ENCODE peak calls at places on chromosomes 3 and 15, in ten cellular contexts. B is SK-N-SH; H is endothelial cell; P is mesendoderm; J is activated naive CD8-positive, alpha-beta T cell treated with anti-CD3 and anti-CD28 coated beads, Interleukin-2, amount 50 U/mL, for 24 hours; L is HS-27A; Z is NCI-H1436; Q is H4; R is neural progenitor cell; V is globus pallidus. F is an unnamed sample.

GRCh38 chr3:97942801-97943546 is 29.3 kb downstream of the RIOX2 start:
- DNase-seq in Z (peak), L (no peak), P (no peak), J (no peak), V (no peak), B (no peak), Q (no peak), R (no peak), H (no peak), F (no peak)

GRCh38 chr3:134640872-134641470 is 9.9 kb downstream of the KY start:
- DNase-seq in P (peak), Z (peak), B (peak), H (peak), L (no peak), J (no peak), Q (no peak), R (peak), V (peak), F (peak)

GRCh38 chr3:157175678-157176077 is 15.7 kb upstream of the CCNL1 start:
- DNase-seq in Q (no peak), B (peak), L (no peak), R (peak), V (no peak), J (peak), P (peak), H (peak), Z (no peak), F (no peak)

GRCh38 chr3:148861277-148861869 is 3.7 kb upstream of the CPA3 start:
- DNase-seq in Q (peak), B (peak), R (peak), V (peak), H (no peak), Z (peak), J (no peak), P (peak), L (no peak), F (peak)

GRCh38 chr3:128062033-128062745 is 10.0 kb downstream of the SEC61A1 start:
- DNase-seq in Q (no peak), V (no peak), L (no peak), H (no peak), J (no peak), R (no peak), B (no peak), P (no peak), Z (no peak), F (no peak)

GRCh38 chr3:61371123-61371522 is 119.9 kb upstream of the FHIT start:
- DNase-seq in Q (peak), R (peak), P (peak), V (no peak), L (peak), B (peak), J (peak), H (peak), Z (no peak), F (no peak)

GRCh38 chr3:123021986-123022510 is 5.5 kb downstream of the SEMA5B start:
- DNase-seq in Z (no peak), V (no peak), R (peak), Q (no peak), P (no peak), H (no peak), B (no peak), L (no peak), J (no peak), F (no peak)

GRCh38 chr15:71634820-71635219 is 175.5 kb upstream of the NR2E3 start:
- DNase-seq in J (no peak), Q (peak), Z (peak), V (no peak), P (peak), L (no peak), R (peak), H (no peak), B (peak), F (no peak)

GRCh38 chr3:33717616-33717865 is 513 bp downstream of the CLASP2 start:
- DNase-seq in J (peak), Z (no peak), V (peak), H (peak), Q (no peak), B (peak), P (no peak), L (no peak), R (peak), F (peak)

GRCh38 chr3:125146601-125147490 is 65.7 kb downstream of the SLC12A8 start:
- DNase-seq in H (no peak), Z (no peak), Q (no peak), R (no peak), P (no peak), J (no peak), B (no peak), L (no peak), V (peak), F (no peak)

GRCh38 chr15:63048986-63049665 is 6.6 kb downstream of the TPM1 start:
- DNase-seq in P (peak), B (peak), H (peak), R (peak), L (no peak), Q (peak), J (peak), V (peak), Z (no peak), F (peak)

GRCh38 chr3:130686833-130687232 is 59.8 kb downstream of the PIK3R4 start:
- DNase-seq in R (no peak), Q (no peak), P (no peak), Z (no peak), H (no peak), V (no peak), B (no peak), L (no peak), J (no peak), F (no peak)

GRCh38 chr3:160719710-160720109 is 36.3 kb upstream of the PPM1L start:
- DNase-seq in V (no peak), H (no peak), L (no peak), P (no peak), B (no peak), J (no peak), R (no peak), Q (no peak), Z (no peak), F (no peak)

GRCh38 chr15:50411870-50412269 is 12.3 kb upstream of the USP8 start:
- DNase-seq in J (no peak), Q (no peak), P (no peak), V (no peak), B (no peak), H (no peak), L (no peak), Z (no peak), R (no peak), F (no peak)

GRCh38 chr3:119924111-119925094 is 142.5 kb downstream of the NR1I2 start:
- DNase-seq in B (no peak), J (no peak), R (no peak), V (no peak), Z (no peak), P (no peak), Q (no peak), L (no peak), H (no peak), F (no peak)

GRCh38 chr15:25247418-25248030 is 191.3 kb downstream of the UBE3A start:
- DNase-seq in B (no peak), L (no peak), H (no peak), P (no peak), R (no peak), Q (no peak), V (no peak), J (no peak), Z (no peak), F (no peak)

GRCh38 chr3:176352716-176353334 is 844.5 kb downstream of the TBL1XR1 start:
- DNase-seq in R (no peak), L (no peak), P (no peak), V (no peak), Q (no peak), H (no peak), Z (no peak), B (no peak), J (no peak), F (no peak)

GRCh38 chr3:11273945-11274344 is 1.7 kb downstream of the ATG7 start:
- DNase-seq in R (no peak), Q (no peak), H (no peak), J (no peak), Z (no peak), B (no peak), L (no peak), V (peak), P (no peak), F (no peak)

GRCh38 chr3:108250626-108251025 is 28.4 kb upstream of the IFT57 start:
- DNase-seq in R (no peak), Z (no peak), L (no peak), J (no peak), Q (peak), V (no peak), H (no peak), B (no peak), P (no peak), F (no peak)

GRCh38 chr3:134423153-134423552 is 48.9 kb upstream of the AMOTL2 start:
- DNase-seq in L (no peak), R (peak), Q (peak), B (peak), J (no peak), P (peak), H (no peak), V (peak), Z (peak), F (peak)

GRCh38 chr3:127413871-127414270 is 126.0 kb upstream of the PRR20G start:
- DNase-seq in R (no peak), B (no peak), J (no peak), Q (no peak), L (no peak), H (no peak), Z (no peak), P (no peak), V (no peak), F (no peak)

GRCh38 chr15:27250223-27250622 is 279.2 kb downstream of the GABRG3 start:
- DNase-seq in R (no peak), B (no peak), L (no peak), Z (no peak), P (no peak), J (no peak), Q (no peak), V (no peak), H (no peak), F (peak)

GRCh38 chr3:146209371-146209770 is 41.5 kb downstream of the PLSCR4 start:
- DNase-seq in L (no peak), P (no peak), J (no peak), Q (no peak), Z (no peak), R (no peak), H (no peak), B (no peak), V (no peak), F (no peak)

GRCh38 chr3:32968367-32969087 is 17.1 kb downstream of the CCR4 start:
- DNase-seq in R (no peak), H (no peak), P (no peak), V (no peak), Q (no peak), B (no peak), J (no peak), L (no peak), Z (no peak), F (no peak)

GRCh38 chr3:187737401-187738088 is 7.7 kb downstream of the BCL6 start:
- DNase-seq in L (no peak), Q (no peak), R (peak), V (peak), J (peak), P (peak), H (peak), Z (peak), B (peak), F (no peak)

GRCh38 chr3:55329849-55330248 is 157.3 kb downstream of the WNT5A start:
- DNase-seq in L (peak), Q (peak), Z (no peak), J (no peak), R (no peak), V (no peak), P (no peak), B (no peak), H (no peak), F (no peak)

GRCh38 chr3:40877651-40878463 is 321.4 kb upstream of the CTNNB1 start:
- DNase-seq in J (no peak), P (no peak), Q (no peak), V (peak), Z (no peak), B (no peak), H (no peak), L (peak), R (peak), F (no peak)

GRCh38 chr3:144109944-144110343 is 138.3 kb downstream of the DIPK2A start:
- DNase-seq in L (no peak), V (peak), R (no peak), B (no peak), J (no peak), H (no peak), P (no peak), Z (no peak), Q (peak), F (no peak)

GRCh38 chr3:10192953-10193691 is 28.4 kb downstream of the IRAK2 start:
- DNase-seq in R (peak), H (peak), B (peak), J (peak), Q (peak), P (peak), L (peak), Z (no peak), V (no peak), F (peak)

GRCh38 chr15:75335705-75336355 is at the start of gene COMMD4:
- DNase-seq in Z (peak), H (peak), Q (peak), J (peak), B (peak), R (peak), L (peak), P (peak), V (peak), F (peak)